ENCODE peak calls at places on chromosomes 6 and 20, in seven cellular contexts. F is SK-N-SH, S is K562, J is HepG2, Y is H1, V is HCT116, P is T47D. D is an unnamed sample.

GRCh38 chr20:52461602-52462001 is 270.0 kb upstream of the ZFP64 start:
- DNase-seq in F (no peak), S (no peak), J (no peak), Y (no peak), V (no peak), P (no peak), D (no peak)

GRCh38 chr6:145733770-145734169 is 1.6 kb downstream of the EPM2A start:
- DNase-seq in F (no peak), S (no peak), J (no peak), Y (no peak), V (no peak), P (no peak), D (no peak)

GRCh38 chr20:38806855-38807655 is 1.6 kb downstream of the PPP1R16B start:
- DNase-seq in F (peak), S (no peak), J (no peak), Y (peak), V (no peak), P (no peak), D (no peak)

GRCh38 chr6:128932061-128932460 is 49.1 kb downstream of the LAMA2 start:
- DNase-seq in F (no peak), S (no peak), J (no peak), Y (no peak), V (no peak), P (no peak), D (no peak)

GRCh38 chr20:39588148-39588757 is 626.1 kb downstream of the DHX35 start:
- DNase-seq in F (no peak), S (no peak), J (no peak), Y (no peak), V (no peak), P (no peak), D (no peak)

GRCh38 chr6:70371454-70372105 is 41.7 kb upstream of the FAM135A start:
- DNase-seq in F (peak), S (peak), J (peak), Y (no peak), V (peak), P (peak), D (no peak)

GRCh38 chr6:118581489-118581959 is 33.4 kb downstream of the PLN start:
- DNase-seq in F (no peak), S (peak), J (no peak), Y (no peak), V (no peak), P (no peak), D (no peak)

GRCh38 chr6:15481892-15482291 is 180.9 kb downstream of the DTNBP1 start:
- DNase-seq in F (no peak), S (peak), J (no peak), Y (no peak), V (no peak), P (no peak), D (no peak)

GRCh38 chr20:57902478-57902877 is 192.7 kb upstream of the PMEPA1 start:
- DNase-seq in F (no peak), S (no peak), J (no peak), Y (no peak), V (no peak), P (no peak), D (no peak)

GRCh38 chr20:24910461-24910860 is 38.6 kb upstream of the CST7 start:
- DNase-seq in F (no peak), S (no peak), J (no peak), Y (peak), V (no peak), P (no peak), D (no peak)

GRCh38 chr6:14153228-14153627 is 35.7 kb downstream of the CD83 start:
- DNase-seq in F (no peak), S (no peak), J (no peak), Y (no peak), V (no peak), P (no peak), D (no peak)

GRCh38 chr6:292506-293184 is 358 bp downstream of the DUSP22 start:
- DNase-seq in F (no peak), S (peak), J (peak), Y (no peak), V (no peak), P (no peak), D (peak)

GRCh38 chr6:7646394-7646793 is 56.4 kb downstream of the SNRNP48 start:
- DNase-seq in F (no peak), S (no peak), J (no peak), Y (no peak), V (no peak), P (no peak), D (no peak)

GRCh38 chr6:391559-392440 is at the start of gene IRF4:
- DNase-seq in F (no peak), S (no peak), J (no peak), Y (peak), V (no peak), P (no peak), D (no peak)

GRCh38 chr20:34220581-34220980 is 20.6 kb upstream of the ASIP start:
- DNase-seq in F (no peak), S (no peak), J (no peak), Y (no peak), V (no peak), P (no peak), D (no peak)

GRCh38 chr6:80145921-80146320 is 39.5 kb downstream of the BCKDHB start:
- DNase-seq in F (no peak), S (no peak), J (no peak), Y (no peak), V (no peak), P (no peak), D (no peak)

GRCh38 chr20:63682384-63683139 is 13.9 kb upstream of the TNFRSF6B start:
- DNase-seq in F (no peak), S (no peak), J (peak), Y (no peak), V (peak), P (no peak), D (no peak)

GRCh38 chr6:15264412-15264811 is 18.5 kb downstream of the JARID2 start:
- DNase-seq in F (no peak), S (no peak), J (no peak), Y (no peak), V (no peak), P (no peak), D (no peak)

GRCh38 chr6:133428299-133428698 is 187.1 kb downstream of the EYA4 start:
- DNase-seq in F (no peak), S (no peak), J (no peak), Y (no peak), V (no peak), P (no peak), D (no peak)

GRCh38 chr20:19794941-19795340 is 36.9 kb downstream of the RIN2 start:
- DNase-seq in F (no peak), S (no peak), J (no peak), Y (no peak), V (no peak), P (no peak), D (no peak)

DNA sequence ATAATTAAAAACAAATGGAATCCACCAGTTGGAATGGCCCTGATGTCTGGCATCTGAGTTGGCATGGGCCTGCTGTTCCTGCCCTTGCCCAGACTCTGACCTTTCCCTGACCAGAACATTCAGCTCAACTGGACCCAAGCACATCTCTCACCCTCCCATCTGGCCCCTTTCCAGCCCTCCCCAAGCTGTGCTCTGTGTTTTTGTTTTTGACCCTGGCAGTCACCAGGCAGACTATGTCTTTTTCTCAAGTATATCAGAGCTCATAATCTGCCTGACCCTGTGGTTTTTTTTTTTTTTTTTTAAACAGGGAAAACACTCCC is 117.6 kb downstream of the TRDN start:
- DNase-seq in F (no peak), S (no peak), J (no peak), Y (no peak), V (no peak), P (no peak), D (no peak)
- TF ChIP-seq JUND in F (no peak), S (no peak), J (no peak), Y (no peak), V (no peak), P (no peak), D (no peak)

GRCh38 chr6:158283304-158284005 is 28.8 kb upstream of the TULP4 start:
- DNase-seq in F (no peak), S (no peak), J (no peak), Y (no peak), V (no peak), P (no peak), D (no peak)

GRCh38 chr6:158285321-158285960 is 26.8 kb upstream of the TULP4 start:
- DNase-seq in F (no peak), S (no peak), J (no peak), Y (no peak), V (no peak), P (no peak), D (no peak)

GRCh38 chr6:158286413-158286812 is 25.9 kb upstream of the TULP4 start:
- DNase-seq in F (no peak), S (no peak), J (no peak), Y (no peak), V (no peak), P (peak), D (no peak)

GRCh38 chr6:158287047-158287446 is 25.2 kb upstream of the TULP4 start:
- DNase-seq in F (no peak), S (no peak), J (no peak), Y (no peak), V (no peak), P (no peak), D (no peak)

DNA sequence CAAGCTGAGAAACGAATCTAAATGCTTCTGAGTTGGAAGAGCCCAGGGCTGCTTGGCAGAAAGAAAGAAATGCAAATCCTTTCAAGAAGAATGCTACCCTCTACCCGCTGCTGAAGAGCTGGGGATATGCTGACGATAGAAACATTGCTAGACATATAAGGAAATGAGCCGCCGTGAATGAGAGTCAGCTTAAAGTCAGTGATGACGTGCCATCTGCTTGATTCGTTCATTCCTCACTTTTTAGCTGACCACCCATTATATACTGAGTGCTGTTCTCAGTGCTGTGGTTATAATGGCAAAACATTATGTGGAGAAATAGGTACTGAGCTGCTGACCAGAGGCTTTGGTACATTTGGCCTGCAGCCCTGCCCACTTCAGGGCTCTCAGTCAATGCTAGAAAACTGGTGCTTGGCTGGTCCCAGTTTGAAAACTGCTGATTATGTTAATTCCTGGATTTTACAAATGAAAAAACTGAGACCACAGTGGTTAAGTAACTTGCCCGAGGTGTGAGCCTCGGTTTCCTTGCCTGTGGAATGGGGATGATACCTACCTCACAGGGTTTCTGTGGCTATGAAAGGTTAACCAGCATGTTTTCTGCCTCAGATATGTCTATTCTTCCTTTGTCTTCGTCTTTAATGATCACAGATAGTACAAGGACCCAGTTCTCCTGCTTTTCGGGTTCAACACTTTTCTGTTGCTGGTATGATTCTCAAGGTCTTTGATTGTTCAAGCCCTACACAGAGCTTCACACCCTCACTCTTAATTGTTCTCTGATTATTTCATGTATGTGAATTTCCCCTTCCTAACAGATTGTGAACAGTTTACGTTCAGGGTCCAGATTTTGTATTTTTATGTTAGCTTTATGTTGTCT is 27.7 kb upstream of the TULP4 start:
- DNase-seq in F (no peak), S (no peak), J (no peak), Y (no peak), V (no peak), P (no peak), D (no peak)
- TF ChIP-seq JUND in F (peak), S (no peak), J (no peak), Y (no peak), V (no peak), P (no peak), D (no peak)

GRCh38 chr20:47825011-47825762 is 39.9 kb upstream of the SULF2 start:
- DNase-seq in F (no peak), S (no peak), J (no peak), Y (no peak), V (no peak), P (no peak), D (no peak)
- TF ChIP-seq JUND in F (no peak), S (no peak), J (no peak), Y (no peak), V (no peak), P (no peak), D (no peak)

DNA sequence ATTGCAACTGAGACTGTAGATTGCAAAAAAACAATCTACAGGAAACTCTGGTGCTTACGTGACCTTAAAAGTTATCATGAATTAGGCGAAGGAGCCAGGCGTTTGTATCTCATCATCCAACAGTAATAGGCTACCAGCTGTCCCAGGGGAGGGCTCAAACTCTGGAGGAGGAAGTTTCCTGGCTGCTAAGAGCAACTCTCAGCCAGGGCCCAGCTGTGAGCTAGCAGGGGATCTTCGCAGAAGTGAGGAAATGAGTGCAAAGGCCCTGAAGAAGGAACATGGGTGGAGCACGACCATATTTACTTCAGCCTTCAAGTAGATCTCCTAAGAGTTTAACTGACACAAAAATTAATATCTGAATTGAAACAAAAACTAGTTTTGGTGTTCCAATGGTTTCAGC is 686.9 kb upstream of the MAP3K7 start:
- DNase-seq in F (no peak), S (no peak), J (no peak), Y (no peak), V (no peak), P (no peak), D (no peak)
- TF ChIP-seq JUND in F (no peak), S (no peak), J (no peak), Y (no peak), V (no peak), P (no peak), D (no peak)

DNA sequence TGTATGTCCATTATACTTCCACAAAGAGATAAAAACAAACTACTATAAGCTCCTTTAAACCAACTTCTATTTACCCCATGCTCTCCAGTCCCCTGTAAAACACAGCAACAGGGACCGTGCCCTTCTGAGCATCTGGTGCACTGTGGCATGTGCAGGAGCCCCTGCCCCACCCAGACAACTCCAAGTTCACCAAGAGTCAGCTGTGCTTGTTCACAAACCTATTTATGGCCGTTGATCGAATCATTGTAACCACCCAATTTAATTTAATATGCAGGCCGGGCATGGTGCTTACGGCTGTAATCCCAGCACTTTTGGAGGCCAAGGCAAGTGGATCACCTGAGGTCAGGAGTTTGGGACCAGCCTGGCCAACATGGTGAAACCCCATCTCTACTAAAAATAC is 13.7 kb upstream of the BLCAP start:
- DNase-seq in F (no peak), S (no peak), J (no peak), Y (no peak), V (no peak), P (no peak), D (no peak)
- TF ChIP-seq JUND in F (no peak), S (no peak), J (no peak), Y (no peak), V (no peak), P (no peak), D (no peak)

GRCh38 chr6:158207452-158207788 is 39.3 kb downstream of the GTF2H5 start:
- DNase-seq in F (no peak), S (no peak), J (peak), Y (no peak), V (no peak), P (no peak), D (peak)
- TF ChIP-seq JUND in F (peak), S (no peak), J (no peak), Y (no peak), V (no peak), P (no peak), D (peak)

GRCh38 chr6:137112067-137112355 is 61.4 kb downstream of the IL22RA2 start:
- DNase-seq in F (no peak), S (no peak), J (no peak), Y (no peak), V (no peak), P (no peak), D (no peak)
- TF ChIP-seq JUND in F (no peak), S (peak), J (no peak), Y (no peak), V (no peak), P (no peak), D (no peak)

GRCh38 chr20:50632701-50633100 is 58.6 kb downstream of the RIPOR3 start:
- DNase-seq in F (no peak), S (no peak), J (no peak), Y (no peak), V (no peak), P (no peak), D (no peak)
- TF ChIP-seq JUND in F (no peak), S (no peak), J (no peak), Y (no peak), V (no peak), P (no peak), D (no peak)